ENCODE peak calls at places on chromosome 9, in six cellular contexts. H is HepG2, W is transverse colon, V is ovary, L is HCT116, I is adrenal gland. E is an unnamed sample. For H3K36me3, the result is how much of the 10 kb centered on the place peaks cover.

GRCh38 chr9:80552931-80553330 is 981.2 kb downstream of the TLE4 start:
- DNase-seq in W (peak), L (no peak), V (no peak), H (no peak), I (peak), E (no peak)

GRCh38 chr9:16689352-16689938 is 181.0 kb downstream of the BNC2 start:
- DNase-seq in H (no peak), I (peak), V (no peak), W (peak), L (no peak), E (peak)

GRCh38 chr9:2559212-2560152 is 62.1 kb upstream of the VLDLR start:
- DNase-seq in V (peak), I (peak), L (no peak), H (no peak), W (peak), E (peak)

GRCh38 chr9:113674436-113674835 is 201.7 kb upstream of the ZNF618 start:
- DNase-seq in W (no peak), V (no peak), I (no peak), H (no peak), L (no peak), E (no peak)

GRCh38 chr9:82164159-82164558 is 175.6 kb downstream of the SPATA31D1 start:
- DNase-seq in L (no peak), W (no peak), I (no peak), V (no peak), H (no peak), E (no peak)

GRCh38 chr9:124527781-124528180 is 20.6 kb upstream of the NR5A1 start:
- DNase-seq in H (no peak), I (peak), L (no peak), V (no peak), W (no peak), E (no peak)

GRCh38 chr9:99253772-99254431 is 31.8 kb downstream of the SEC61B start:
- DNase-seq in H (no peak), L (no peak), I (no peak), W (peak), V (no peak), E (no peak)

GRCh38 chr9:40927260-40927631 is 201.2 kb downstream of the FOXD4L6 start:
- DNase-seq in H (no peak), L (no peak), W (no peak), V (no peak), I (no peak), E (no peak)

GRCh38 chr9:86350006-86350755 is 4.0 kb downstream of the TUT7 start:
- DNase-seq in L (no peak), H (no peak), V (no peak), W (no peak), I (no peak), E (no peak)

GRCh38 chr9:109793196-109793595 is 13.2 kb downstream of the PALM2AKAP2 start:
- DNase-seq in W (no peak), H (no peak), L (no peak), V (no peak), I (peak), E (no peak)

GRCh38 chr9:121699271-121700164 is 48.1 kb downstream of the DAB2IP start:
- DNase-seq in L (no peak), W (peak), V (peak), H (no peak), I (peak), E (peak)

GRCh38 chr9:33193818-33194217 is 26.7 kb upstream of the B4GALT1 start:
- DNase-seq in I (no peak), V (no peak), W (no peak), H (no peak), L (no peak), E (no peak)

GRCh38 chr9:38035873-38036272 is 33.2 kb downstream of the SHB start:
- DNase-seq in W (no peak), I (peak), L (no peak), V (no peak), H (peak), E (no peak)

GRCh38 chr9:114285166-114285867 is 37.6 kb upstream of the ORM1 start:
- DNase-seq in L (no peak), W (no peak), H (no peak), V (peak), I (peak), E (peak)

GRCh38 chr9:109574061-109574882 is 76.2 kb upstream of the PTPN3 start:
- DNase-seq in L (peak), V (no peak), W (no peak), H (peak), I (peak), E (peak)

GRCh38 chr9:117485176-117485575 is 70.3 kb upstream of the ASTN2 start:
- DNase-seq in L (no peak), I (no peak), H (no peak), V (no peak), W (no peak), E (no peak)

GRCh38 chr9:89112243-89112642 is 66.4 kb downstream of the SHC3 start:
- DNase-seq in V (no peak), H (no peak), I (no peak), L (no peak), W (no peak), E (no peak)

GRCh38 chr9:131228988-131229387 is 47.3 kb downstream of the FAM78A start:
- DNase-seq in W (no peak), L (no peak), V (no peak), H (no peak), I (no peak), E (no peak)

GRCh38 chr9:30519756-30520155 is 1864.7 kb upstream of the ACO1 start:
- DNase-seq in V (no peak), W (no peak), L (no peak), H (no peak), I (no peak), E (no peak)

GRCh38 chr9:124030969-124031451 is 19.4 kb downstream of the LHX2 start:
- DNase-seq in I (no peak), H (no peak), L (no peak), W (no peak), V (no peak), E (no peak)

GRCh38 chr9:111251453-111251837 is 78.6 kb downstream of the OR2K2 start:
- DNase-seq in H (no peak), L (no peak), W (no peak), I (no peak), V (no peak), E (no peak)

GRCh38 chr9:38280251-38280800 is 112.2 kb upstream of the ALDH1B1 start:
- DNase-seq in L (no peak), H (no peak), W (no peak), V (no peak), I (no peak), E (no peak)

GRCh38 chr9:94135222-94135621 is 51.0 kb downstream of the PTPDC1 start:
- DNase-seq in W (no peak), H (no peak), I (peak), V (no peak), L (no peak), E (peak)

GRCh38 chr9:10228082-10228481 is 384.7 kb downstream of the PTPRD start:
- DNase-seq in I (no peak), W (no peak), H (no peak), L (no peak), V (no peak), E (no peak)

GRCh38 chr9:124741681-124742080 is 29.4 kb downstream of the NR6A1 start:
- DNase-seq in W (no peak), L (no peak), I (no peak), H (no peak), V (no peak), E (no peak)

GRCh38 chr9:13535141-13535540 is 255.6 kb upstream of the MPDZ start:
- DNase-seq in H (no peak), W (no peak), I (no peak), V (no peak), L (no peak), E (no peak)

GRCh38 chr9:89929721-89930480 is 325.1 kb downstream of the GADD45G start:
- DNase-seq in H (no peak), W (no peak), L (no peak), I (no peak), V (no peak), E (no peak)

GRCh38 chr9:136947955-136948510 is 3.0 kb downstream of the C8G start:
- DNase-seq in I (no peak), L (peak), H (peak), V (peak), W (peak), E (peak)

GRCh38 chr9:136950656-136951030 is 1.4 kb upstream of the LCN12 start:
- DNase-seq in W (no peak), H (no peak), V (no peak), L (no peak), I (peak), E (peak)

GRCh38 chr9:136949239-136949816 is 2.7 kb upstream of the LCN12 start:
- DNase-seq in H (peak), I (no peak), W (no peak), L (no peak), V (peak), E (peak)

GRCh38 chr9:136951541-136952353 is at the start of gene LCN12:
- DNase-seq in I (peak), L (no peak), H (no peak), V (peak), W (no peak), E (peak)

DNA sequence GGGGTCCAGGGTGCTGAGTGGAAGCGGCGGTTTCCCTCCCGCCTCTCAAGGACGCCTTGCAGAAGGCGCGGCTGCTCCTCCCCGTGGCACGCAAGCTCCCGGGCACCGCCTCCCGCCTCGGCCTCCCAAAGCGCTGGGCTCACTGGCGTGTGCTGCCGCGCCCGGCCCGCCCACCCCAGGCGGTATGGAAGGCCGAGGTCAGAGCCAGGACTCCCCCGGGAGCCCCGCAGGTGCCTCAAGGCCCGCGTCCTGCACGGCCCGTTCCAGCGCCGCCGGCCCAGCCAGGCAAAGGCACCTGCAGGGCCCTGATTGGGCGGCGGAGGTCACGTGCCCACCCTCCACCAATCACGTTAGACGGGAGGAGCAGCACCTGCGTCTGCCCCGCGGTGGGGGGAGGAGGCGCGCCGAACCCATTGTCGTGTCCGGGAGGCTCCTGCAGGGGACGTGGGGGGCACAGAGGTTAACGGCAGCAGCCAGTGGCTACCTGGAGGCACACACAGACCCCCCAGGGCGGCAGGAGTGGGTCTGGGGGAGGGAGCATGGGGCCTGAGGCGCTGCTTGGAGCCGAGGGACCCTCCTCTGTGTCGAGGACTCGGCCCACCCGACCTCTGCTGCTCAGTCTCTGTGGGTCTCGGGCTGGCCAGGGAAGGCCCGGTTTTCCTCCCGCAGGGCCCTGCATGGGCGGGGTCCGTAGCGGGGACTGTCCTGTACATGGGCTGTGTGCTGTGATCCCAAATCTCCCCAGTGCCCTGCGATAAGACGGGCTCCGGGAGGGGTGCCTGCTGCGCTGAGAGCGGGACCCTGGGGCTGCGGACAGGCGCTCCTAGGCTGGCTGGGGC is 2.0 kb upstream of the LCN12 start:
- DNase-seq in I (peak), L (peak), V (peak), H (peak), W (peak), E (peak)
- TF ChIP-seq POLR2A in I (peak), L (peak), V (peak), H (no peak), W (peak), E (peak)

GRCh38 chr9:36415822-36416515 is 15.9 kb upstream of the RNF38 start:
- DNase-seq in I (no peak), V (no peak), H (no peak), L (no peak), W (no peak), E (no peak)
- H3K4me3 ChIP-seq in I (no peak), V (no peak), H (no peak), L (no peak), W (no peak), E (no peak)

GRCh38 chr9:95477885-95478790 is 38.6 kb downstream of the PTCH1 start:
- DNase-seq in L (no peak), I (no peak), W (no peak), V (no peak), H (no peak), E (no peak)

GRCh38 chr9:95480346-95480745 is 36.4 kb downstream of the PTCH1 start:
- DNase-seq in I (no peak), H (no peak), V (no peak), L (no peak), W (no peak), E (no peak)

GRCh38 chr9:95483431-95483830 is 33.3 kb downstream of the PTCH1 start:
- DNase-seq in I (no peak), H (no peak), W (no peak), V (no peak), L (no peak), E (no peak)

GRCh38 chr9:95481000-95481399 is 35.8 kb downstream of the PTCH1 start:
- DNase-seq in V (no peak), W (no peak), H (no peak), I (no peak), L (no peak), E (no peak)

GRCh38 chr9:95477441-95477840 is 39.3 kb downstream of the PTCH1 start:
- DNase-seq in L (no peak), H (no peak), W (no peak), V (no peak), I (no peak), E (no peak)
- H3K36me3 ChIP-seq in L (under half), H (half or more), W (under half), V (under half), I (under half), E (under half)

GRCh38 chr9:129596541-129597328 is 24.2 kb downstream of the C9orf50 start:
- DNase-seq in W (peak), V (peak), H (peak), I (peak), L (peak), E (peak)
- TF ChIP-seq POLR2A in W (peak), V (peak), H (peak), I (peak), L (no peak), E (no peak)

GRCh38 chr9:107485451-107486043 is 4.0 kb downstream of the KLF4 start:
- DNase-seq in V (peak), W (no peak), L (no peak), H (no peak), I (no peak), E (no peak)
- H3K4me3 ChIP-seq in V (peak), W (peak), L (no peak), H (no peak), I (no peak), E (peak)

GRCh38 chr9:115422932-115423440 is 305.0 kb upstream of the TNC start:
- DNase-seq in V (no peak), W (no peak), I (no peak), H (no peak), L (no peak), E (no peak)
- H3K36me3 ChIP-seq in V (under half), W (under half), I (under half), H (under half), L (under half), E (under half)

GRCh38 chr9:34459356-34459755 is 751 bp downstream of the DNAI1 start:
- DNase-seq in H (no peak), W (no peak), I (no peak), L (no peak), V (no peak), E (peak)

GRCh38 chr9:34457266-34458012 is 931 bp downstream of the FAM219A start:
- DNase-seq in L (no peak), V (peak), H (no peak), I (peak), W (peak), E (peak)

GRCh38 chr9:34458967-34459355 is 356 bp downstream of the DNAI1 start:
- DNase-seq in V (no peak), L (no peak), H (no peak), W (no peak), I (no peak), E (no peak)

GRCh38 chr9:34456746-34457145 is 1.6 kb downstream of the FAM219A start:
- DNase-seq in I (no peak), L (no peak), V (no peak), H (no peak), W (no peak), E (no peak)

DNA sequence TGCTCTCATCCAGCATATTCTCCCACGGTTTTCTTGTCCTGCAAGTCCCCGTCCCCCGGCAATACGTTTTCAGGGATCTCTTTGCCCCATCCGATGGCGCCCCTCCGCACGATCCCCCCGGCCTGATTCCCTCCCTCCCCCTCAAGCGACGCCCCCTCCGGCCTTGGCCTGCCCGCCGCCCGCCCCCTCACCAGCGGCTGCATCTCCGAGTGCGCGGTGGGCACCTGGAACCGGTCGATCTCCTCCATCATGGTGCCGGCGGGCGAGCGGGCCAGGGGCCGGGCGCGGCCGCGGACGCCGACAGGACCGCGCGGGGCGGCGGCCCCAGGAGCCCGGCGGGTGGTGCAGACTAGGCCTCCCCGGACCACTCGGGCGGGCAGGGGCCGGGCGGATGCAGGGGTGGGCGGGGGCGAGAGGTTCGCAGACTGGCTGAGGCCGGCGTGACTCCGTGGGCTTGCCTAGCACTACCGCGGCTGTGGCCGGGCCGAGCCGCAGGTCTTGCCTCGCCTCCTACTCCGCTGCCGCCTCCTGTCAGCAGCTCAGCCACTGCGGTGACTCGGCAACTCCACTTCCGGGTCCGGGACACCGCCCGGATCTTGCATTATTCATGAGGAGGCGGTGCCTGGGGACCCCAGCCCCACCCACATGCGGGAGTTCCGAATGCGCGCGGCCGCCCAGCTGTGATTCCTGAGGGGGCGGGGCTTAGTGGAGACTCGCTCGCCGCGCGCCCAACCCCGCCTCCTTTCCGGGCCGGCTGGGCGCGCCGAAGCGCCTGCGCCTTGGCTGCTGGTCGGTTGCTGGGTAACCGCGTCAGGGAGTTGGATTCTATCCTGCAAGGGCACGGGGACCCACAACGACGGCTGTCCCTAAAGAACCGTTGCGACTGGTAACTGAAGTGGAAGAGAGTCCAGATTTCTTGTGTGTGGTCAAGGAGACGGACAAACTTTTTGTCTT is at the start of the genes DNAI1 and FAM219A:
- DNase-seq in L (peak), W (peak), V (peak), H (peak), I (peak), E (peak)
- TF ChIP-seq POLR2A in L (no peak), W (peak), V (peak), H (peak), I (peak), E (peak)

DNA sequence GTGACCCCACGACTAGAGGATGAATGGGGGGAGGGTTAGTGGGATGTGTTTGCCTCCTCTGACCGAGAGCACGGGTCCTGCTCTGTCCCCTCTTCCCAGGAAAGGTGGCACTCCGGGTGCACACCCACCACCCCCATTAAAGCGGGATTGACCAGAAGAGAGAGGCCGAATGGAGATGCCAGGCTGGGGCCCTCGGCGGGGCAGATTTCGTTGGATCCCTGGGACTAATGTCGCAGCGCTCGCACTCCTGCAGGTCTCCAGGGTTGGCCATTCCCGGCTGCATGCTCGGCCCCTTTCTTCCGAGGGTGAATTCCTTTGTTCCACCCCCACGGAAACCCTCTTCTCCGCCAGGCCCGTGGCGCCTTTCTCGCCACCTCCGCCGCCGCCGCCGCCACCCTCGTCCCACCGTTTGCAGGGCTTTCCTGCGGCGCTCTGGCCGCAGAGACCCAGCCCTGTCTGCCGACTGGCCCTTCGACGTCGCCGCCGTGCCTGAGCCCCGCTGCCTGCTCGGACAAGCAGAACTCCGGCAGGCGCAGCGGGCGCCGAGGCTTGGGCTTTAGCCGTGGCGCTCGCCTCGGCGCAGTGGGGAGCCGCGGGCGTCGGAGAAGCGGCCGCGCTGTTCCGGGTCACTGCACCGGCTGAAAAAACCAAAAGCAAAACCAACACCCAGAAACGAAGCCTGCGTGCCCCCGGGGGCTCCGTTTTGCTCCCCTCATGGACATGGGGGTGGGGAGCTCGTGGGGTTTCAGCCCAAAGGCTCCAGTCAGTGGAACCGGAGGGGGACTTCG is 11.8 kb downstream of the LMX1B start:
- DNase-seq in V (no peak), L (no peak), W (no peak), H (no peak), I (no peak), E (no peak)
- H3K4me3 ChIP-seq in V (peak), L (no peak), W (peak), H (no peak), I (no peak), E (no peak)

GRCh38 chr9:136376457-136376856 is 3.0 kb upstream of the CARD9 start:
- DNase-seq in I (no peak), W (no peak), H (no peak), L (no peak), V (no peak), E (no peak)
- H3K36me3 ChIP-seq in I (under half), W (under half), H (under half), L (under half), V (under half), E (under half)

E was measured in thyroid gland.